ENCODE peak calls at places on chromosomes 4 and X, in eight cellular contexts. One of them, this sample, is unnamed.

GRCh38 chr4:141134051-141134450 is 782 bp upstream of the RNF150 start:
- DNase-seq in effector CD4-positive, alpha-beta T cell: no peak
- DNase-seq in lower lobe of right lung: no peak
- DNase-seq in mucosa of descending colon: no peak
- DNase-seq in putamen: no peak
- DNase-seq in GDM1: no peak
- DNase-seq in GM03348: peak; percentile 34
- DNase-seq in fibroblast of the conjunctiva: no peak
- DNase-seq in this sample: no peak

GRCh38 chr4:42673084-42673429 is 16.2 kb upstream of the ATP8A1 start:
- DNase-seq in lower lobe of right lung: peak; percentile 76
- DNase-seq in effector CD4-positive, alpha-beta T cell: no peak
- DNase-seq in GDM1: peak; percentile 12
- DNase-seq in fibroblast of the conjunctiva: no peak
- DNase-seq in GM03348: no peak
- DNase-seq in putamen: no peak
- DNase-seq in mucosa of descending colon: no peak
- DNase-seq in this sample: no peak

GRCh38 chr4:148857973-148858534 is 415.8 kb upstream of the NR3C2 start:
- DNase-seq in lower lobe of right lung: no peak
- DNase-seq in fibroblast of the conjunctiva: no peak
- DNase-seq in putamen: no peak
- DNase-seq in GDM1: no peak
- DNase-seq in mucosa of descending colon: no peak
- DNase-seq in GM03348: no peak
- DNase-seq in effector CD4-positive, alpha-beta T cell: no peak
- DNase-seq in this sample: no peak

GRCh38 chr4:168273838-168274237 is 44.7 kb downstream of the DDX60 start:
- DNase-seq in effector CD4-positive, alpha-beta T cell: no peak
- DNase-seq in lower lobe of right lung: no peak
- DNase-seq in mucosa of descending colon: no peak
- DNase-seq in GM03348: no peak
- DNase-seq in putamen: no peak
- DNase-seq in GDM1: no peak
- DNase-seq in fibroblast of the conjunctiva: no peak
- DNase-seq in this sample: no peak

GRCh38 chr4:186534056-186534455 is 21.3 kb downstream of the MTNR1A start:
- DNase-seq in fibroblast of the conjunctiva: no peak
- DNase-seq in lower lobe of right lung: no peak
- DNase-seq in GM03348: no peak
- DNase-seq in putamen: no peak
- DNase-seq in mucosa of descending colon: no peak
- DNase-seq in GDM1: no peak
- DNase-seq in effector CD4-positive, alpha-beta T cell: no peak
- DNase-seq in this sample: no peak

GRCh38 chr4:155854597-155855226 is 11.4 kb downstream of the ASIC5 start:
- DNase-seq in lower lobe of right lung: no peak
- DNase-seq in GM03348: peak; percentile 31
- DNase-seq in GDM1: no peak
- DNase-seq in putamen: no peak
- DNase-seq in effector CD4-positive, alpha-beta T cell: no peak
- DNase-seq in fibroblast of the conjunctiva: no peak
- DNase-seq in mucosa of descending colon: no peak
- DNase-seq in this sample: no peak

GRCh38 chr4:125432078-125432477 is 117.3 kb downstream of the FAT4 start:
- DNase-seq in GDM1: no peak
- DNase-seq in lower lobe of right lung: no peak
- DNase-seq in effector CD4-positive, alpha-beta T cell: no peak
- DNase-seq in fibroblast of the conjunctiva: no peak
- DNase-seq in GM03348: no peak
- DNase-seq in putamen: peak; percentile 40
- DNase-seq in mucosa of descending colon: no peak
- DNase-seq in this sample: no peak

GRCh38 chrX:39815621-39816020 is 282.1 kb downstream of the BCOR start:
- DNase-seq in GM03348: no peak
- DNase-seq in effector CD4-positive, alpha-beta T cell: no peak
- DNase-seq in lower lobe of right lung: no peak
- DNase-seq in mucosa of descending colon: no peak
- DNase-seq in GDM1: peak; percentile 80
- DNase-seq in fibroblast of the conjunctiva: no peak
- DNase-seq in putamen: no peak
- DNase-seq in this sample: no peak

GRCh38 chrX:108366644-108367406 is 71.4 kb downstream of the COL4A6 start:
- DNase-seq in putamen: no peak
- DNase-seq in fibroblast of the conjunctiva: no peak
- DNase-seq in GDM1: no peak
- DNase-seq in effector CD4-positive, alpha-beta T cell: no peak
- DNase-seq in lower lobe of right lung: no peak
- DNase-seq in GM03348: no peak
- DNase-seq in mucosa of descending colon: no peak
- DNase-seq in this sample: no peak

GRCh38 chrX:107429090-107429489 is 20.4 kb upstream of the FRMPD3 start:
- DNase-seq in mucosa of descending colon: no peak
- DNase-seq in putamen: no peak
- DNase-seq in fibroblast of the conjunctiva: peak; percentile 21
- DNase-seq in GM03348: no peak
- DNase-seq in GDM1: no peak
- DNase-seq in effector CD4-positive, alpha-beta T cell: no peak
- DNase-seq in lower lobe of right lung: no peak
- DNase-seq in this sample: no peak

GRCh38 chr4:1578968-1579833 is 104.9 kb downstream of the FAM53A start:
- DNase-seq in GDM1: peak; percentile 57
- DNase-seq in putamen: no peak
- DNase-seq in GM03348: peak; percentile 93
- DNase-seq in effector CD4-positive, alpha-beta T cell: peak; percentile 70
- DNase-seq in lower lobe of right lung: peak; percentile 91
- DNase-seq in fibroblast of the conjunctiva: peak; percentile 53
- DNase-seq in mucosa of descending colon: peak; percentile 81
- DNase-seq in this sample: no peak

GRCh38 chr4:35793045-35793722 is 451.1 kb downstream of the ARAP2 start:
- DNase-seq in putamen: no peak
- DNase-seq in fibroblast of the conjunctiva: no peak
- DNase-seq in effector CD4-positive, alpha-beta T cell: no peak
- DNase-seq in GM03348: no peak
- DNase-seq in lower lobe of right lung: no peak
- DNase-seq in GDM1: no peak
- DNase-seq in mucosa of descending colon: no peak
- DNase-seq in this sample: no peak

GRCh38 chr4:6687947-6688878 is 5.5 kb upstream of the S100P start:
- DNase-seq in putamen: no peak
- DNase-seq in lower lobe of right lung: no peak
- DNase-seq in GDM1: no peak
- DNase-seq in effector CD4-positive, alpha-beta T cell: no peak
- DNase-seq in fibroblast of the conjunctiva: no peak
- DNase-seq in mucosa of descending colon: no peak
- DNase-seq in GM03348: no peak
- DNase-seq in this sample: no peak

GRCh38 chr4:101039367-101039766 is 308.0 kb downstream of the PPP3CA start:
- DNase-seq in putamen: no peak
- DNase-seq in effector CD4-positive, alpha-beta T cell: peak; percentile 5
- DNase-seq in fibroblast of the conjunctiva: no peak
- DNase-seq in mucosa of descending colon: no peak
- DNase-seq in lower lobe of right lung: no peak
- DNase-seq in GDM1: no peak
- DNase-seq in GM03348: no peak
- DNase-seq in this sample: no peak

GRCh38 chr4:19711871-19712270 is 539.8 kb upstream of the SLIT2 start:
- DNase-seq in mucosa of descending colon: no peak
- DNase-seq in putamen: no peak
- DNase-seq in GM03348: peak; percentile 48
- DNase-seq in fibroblast of the conjunctiva: peak; percentile 10
- DNase-seq in lower lobe of right lung: no peak
- DNase-seq in GDM1: no peak
- DNase-seq in effector CD4-positive, alpha-beta T cell: no peak
- DNase-seq in this sample: no peak

GRCh38 chr4:173057442-173057841 is 111.2 kb upstream of the GALNT7 start:
- DNase-seq in fibroblast of the conjunctiva: no peak
- DNase-seq in effector CD4-positive, alpha-beta T cell: no peak
- DNase-seq in GM03348: no peak
- DNase-seq in putamen: no peak
- DNase-seq in mucosa of descending colon: no peak
- DNase-seq in lower lobe of right lung: no peak
- DNase-seq in GDM1: no peak
- DNase-seq in this sample: no peak

GRCh38 chrX:19541196-19541595 is 25.9 kb upstream of the MAP3K15 start:
- DNase-seq in GM03348: no peak
- DNase-seq in GDM1: no peak
- DNase-seq in effector CD4-positive, alpha-beta T cell: no peak
- DNase-seq in lower lobe of right lung: no peak
- DNase-seq in putamen: no peak
- DNase-seq in fibroblast of the conjunctiva: no peak
- DNase-seq in mucosa of descending colon: no peak
- DNase-seq in this sample: no peak

GRCh38 chrX:129193357-129193756 is 329.9 kb downstream of the SMARCA1 start:
- DNase-seq in mucosa of descending colon: peak; percentile 41
- DNase-seq in lower lobe of right lung: no peak
- DNase-seq in putamen: no peak
- DNase-seq in GM03348: no peak
- DNase-seq in effector CD4-positive, alpha-beta T cell: no peak
- DNase-seq in GDM1: no peak
- DNase-seq in fibroblast of the conjunctiva: no peak
- DNase-seq in this sample: no peak

GRCh38 chr4:112290341-112290740 is 4.6 kb upstream of the TIFA start:
- DNase-seq in GM03348: no peak
- DNase-seq in fibroblast of the conjunctiva: no peak
- DNase-seq in effector CD4-positive, alpha-beta T cell: no peak
- DNase-seq in putamen: no peak
- DNase-seq in mucosa of descending colon: no peak
- DNase-seq in GDM1: no peak
- DNase-seq in lower lobe of right lung: no peak
- DNase-seq in this sample: no peak

GRCh38 chr4:108738307-108738706 is 24.5 kb downstream of the ETNPPL start:
- DNase-seq in fibroblast of the conjunctiva: peak; percentile 3
- DNase-seq in effector CD4-positive, alpha-beta T cell: no peak
- DNase-seq in GM03348: no peak
- DNase-seq in lower lobe of right lung: no peak
- DNase-seq in putamen: no peak
- DNase-seq in mucosa of descending colon: no peak
- DNase-seq in GDM1: no peak
- DNase-seq in this sample: no peak

GRCh38 chr4:1029957-1030520 is 18.6 kb downstream of the FGFRL1 start:
- DNase-seq in lower lobe of right lung: no peak
- DNase-seq in effector CD4-positive, alpha-beta T cell: no peak
- DNase-seq in fibroblast of the conjunctiva: no peak
- DNase-seq in mucosa of descending colon: no peak
- DNase-seq in putamen: no peak
- DNase-seq in GM03348: no peak
- DNase-seq in GDM1: no peak
- DNase-seq in this sample: no peak

GRCh38 chrX:627995-628394 is 2.6 kb upstream of the SHOX start:
- DNase-seq in GM03348: no peak
- DNase-seq in effector CD4-positive, alpha-beta T cell: no peak
- DNase-seq in putamen: no peak
- DNase-seq in GDM1: no peak
- DNase-seq in fibroblast of the conjunctiva: no peak
- DNase-seq in mucosa of descending colon: no peak
- DNase-seq in lower lobe of right lung: no peak
- DNase-seq in this sample: no peak

GRCh38 chr4:73341454-73341853 is 62.6 kb upstream of the ALB start:
- DNase-seq in GM03348: peak; percentile 62
- DNase-seq in lower lobe of right lung: no peak
- DNase-seq in fibroblast of the conjunctiva: peak; percentile 36
- DNase-seq in effector CD4-positive, alpha-beta T cell: no peak
- DNase-seq in mucosa of descending colon: no peak
- DNase-seq in putamen: peak; percentile 50
- DNase-seq in GDM1: peak; percentile 33
- DNase-seq in this sample: no peak

GRCh38 chr4:183312841-183313240 is 7.2 kb downstream of the CLDN22 start:
- DNase-seq in GM03348: no peak
- DNase-seq in GDM1: no peak
- DNase-seq in fibroblast of the conjunctiva: no peak
- DNase-seq in putamen: no peak
- DNase-seq in mucosa of descending colon: no peak
- DNase-seq in lower lobe of right lung: no peak
- DNase-seq in effector CD4-positive, alpha-beta T cell: no peak
- DNase-seq in this sample: no peak

GRCh38 chr4:87239821-87240220 is 19.4 kb upstream of the KLHL8 start:
- DNase-seq in fibroblast of the conjunctiva: no peak
- DNase-seq in lower lobe of right lung: no peak
- DNase-seq in mucosa of descending colon: no peak
- DNase-seq in effector CD4-positive, alpha-beta T cell: no peak
- DNase-seq in GM03348: no peak
- DNase-seq in putamen: no peak
- DNase-seq in GDM1: no peak
- DNase-seq in this sample: no peak

GRCh38 chr4:175125410-175126068 is 207.4 kb downstream of the ADAM29 start:
- DNase-seq in mucosa of descending colon: no peak
- DNase-seq in lower lobe of right lung: no peak
- DNase-seq in fibroblast of the conjunctiva: no peak
- DNase-seq in GDM1: no peak
- DNase-seq in putamen: no peak
- DNase-seq in GM03348: no peak
- DNase-seq in effector CD4-positive, alpha-beta T cell: no peak
- DNase-seq in this sample: no peak

GRCh38 chr4:25937801-25938200 is 23.8 kb downstream of the SMIM20 start:
- DNase-seq in GM03348: peak; percentile 71
- DNase-seq in fibroblast of the conjunctiva: no peak
- DNase-seq in putamen: no peak
- DNase-seq in effector CD4-positive, alpha-beta T cell: no peak
- DNase-seq in lower lobe of right lung: no peak
- DNase-seq in mucosa of descending colon: no peak
- DNase-seq in GDM1: no peak
- DNase-seq in this sample: no peak

GRCh38 chr4:2570551-2571222 is 34.2 kb downstream of the FAM193A start:
- DNase-seq in GDM1: no peak
- DNase-seq in fibroblast of the conjunctiva: no peak
- DNase-seq in GM03348: no peak
- DNase-seq in effector CD4-positive, alpha-beta T cell: peak; percentile 14
- DNase-seq in mucosa of descending colon: no peak
- DNase-seq in lower lobe of right lung: peak; percentile 41
- DNase-seq in putamen: no peak
- DNase-seq in this sample: no peak

GRCh38 chrX:152313529-152314302 is 137.4 kb downstream of the GABRA3 start:
- DNase-seq in putamen: no peak
- DNase-seq in mucosa of descending colon: no peak
- DNase-seq in GM03348: no peak
- DNase-seq in lower lobe of right lung: no peak
- DNase-seq in effector CD4-positive, alpha-beta T cell: no peak
- DNase-seq in fibroblast of the conjunctiva: no peak
- DNase-seq in GDM1: no peak
- DNase-seq in this sample: no peak

GRCh38 chrX:136268051-136269048 is 17.1 kb upstream of the MAP7D3 start:
- DNase-seq in GM03348: peak; percentile 37
- DNase-seq in lower lobe of right lung: no peak
- DNase-seq in putamen: no peak
- DNase-seq in effector CD4-positive, alpha-beta T cell: peak; percentile 28
- DNase-seq in fibroblast of the conjunctiva: no peak
- DNase-seq in mucosa of descending colon: no peak
- DNase-seq in GDM1: peak; percentile 20
- DNase-seq in this sample: no peak

GRCh38 chrX:13996650-13997049 is 33.0 kb downstream of the GEMIN8 start:
- DNase-seq in putamen: peak; percentile 79
- DNase-seq in fibroblast of the conjunctiva: no peak
- DNase-seq in mucosa of descending colon: no peak
- DNase-seq in effector CD4-positive, alpha-beta T cell: no peak
- DNase-seq in lower lobe of right lung: no peak
- DNase-seq in GDM1: no peak
- DNase-seq in GM03348: no peak
- DNase-seq in this sample: no peak

GRCh38 chr4:109315818-109316217 is 13.4 kb upstream of the COL25A1 start:
- DNase-seq in effector CD4-positive, alpha-beta T cell: no peak
- DNase-seq in mucosa of descending colon: no peak
- DNase-seq in GM03348: peak; percentile 15
- DNase-seq in putamen: no peak
- DNase-seq in lower lobe of right lung: no peak
- DNase-seq in fibroblast of the conjunctiva: no peak
- DNase-seq in GDM1: no peak
- DNase-seq in this sample: no peak

GRCh38 chr4:166538491-166539005 is 665.5 kb downstream of the TLL1 start:
- DNase-seq in effector CD4-positive, alpha-beta T cell: no peak
- DNase-seq in GDM1: no peak
- DNase-seq in fibroblast of the conjunctiva: no peak
- DNase-seq in putamen: no peak
- DNase-seq in lower lobe of right lung: no peak
- DNase-seq in mucosa of descending colon: no peak
- DNase-seq in GM03348: no peak
- DNase-seq in this sample: no peak

GRCh38 chrX:136582624-136583023 is 50.6 kb downstream of the VGLL1 start:
- DNase-seq in GDM1: no peak
- DNase-seq in mucosa of descending colon: no peak
- DNase-seq in effector CD4-positive, alpha-beta T cell: no peak
- DNase-seq in putamen: no peak
- DNase-seq in fibroblast of the conjunctiva: no peak
- DNase-seq in lower lobe of right lung: no peak
- DNase-seq in GM03348: no peak
- DNase-seq in this sample: no peak

This sample was measured in type B pancreatic cell.